ENCODE peak calls at places on chromosomes 2 and 18, in five cellular contexts. One of them, this sample, is unnamed.

GRCh38 chr2:220553150-220553549 is 925.7 kb downstream of the SLC4A3 start:
- DNase-seq in neuronal stem cell: no peak
- DNase-seq in IMR-90: peak; percentile 59
- DNase-seq in mesendoderm: no peak
- DNase-seq in mesenchymal stem cell: peak; percentile 40
- DNase-seq in this sample: no peak

GRCh38 chr2:113977660-113978523 is 88.0 kb downstream of the ACTR3 start:
- DNase-seq in neuronal stem cell: peak; percentile 18
- DNase-seq in mesenchymal stem cell: peak; percentile 60
- DNase-seq in IMR-90: peak; percentile 72
- DNase-seq in mesendoderm: peak; percentile 74
- DNase-seq in this sample: no peak

GRCh38 chr18:34909637-34910364 is 131.4 kb upstream of the MAPRE2 start:
- DNase-seq in IMR-90: peak; percentile 69
- DNase-seq in mesenchymal stem cell: peak; percentile 68
- DNase-seq in neuronal stem cell: no peak
- DNase-seq in mesendoderm: no peak
- DNase-seq in this sample: no peak

GRCh38 chr2:175309799-175310198 is 128.3 kb upstream of the ATP5MC3 start:
- DNase-seq in mesenchymal stem cell: peak; percentile 25
- DNase-seq in mesendoderm: peak; percentile 65
- DNase-seq in IMR-90: peak; percentile 10
- DNase-seq in neuronal stem cell: no peak
- DNase-seq in this sample: peak; percentile 70

GRCh38 chr2:239910404-239910803 is 114.7 kb downstream of the NDUFA10 start:
- DNase-seq in neuronal stem cell: no peak
- DNase-seq in mesenchymal stem cell: no peak
- DNase-seq in mesendoderm: no peak
- DNase-seq in IMR-90: no peak
- DNase-seq in this sample: peak; percentile 7

GRCh38 chr2:10876963-10877362 is 34.8 kb upstream of the KCNF1 start:
- DNase-seq in mesenchymal stem cell: no peak
- DNase-seq in neuronal stem cell: no peak
- DNase-seq in IMR-90: no peak
- DNase-seq in mesendoderm: no peak
- DNase-seq in this sample: no peak

GRCh38 chr2:61853848-61854434 is at the start of gene FAM161A:
- DNase-seq in neuronal stem cell: peak; percentile 87
- DNase-seq in IMR-90: peak; percentile 77
- DNase-seq in mesendoderm: peak; percentile 92
- DNase-seq in mesenchymal stem cell: peak; percentile 90
- DNase-seq in this sample: peak; percentile 89

GRCh38 chr2:105627530-105627929 is 117.2 kb upstream of the NCK2 start:
- DNase-seq in IMR-90: no peak
- DNase-seq in mesendoderm: no peak
- DNase-seq in mesenchymal stem cell: no peak
- DNase-seq in neuronal stem cell: no peak
- DNase-seq in this sample: no peak

GRCh38 chr2:240419321-240419720 is 16.1 kb upstream of the GPC1 start:
- DNase-seq in mesenchymal stem cell: no peak
- DNase-seq in neuronal stem cell: no peak
- DNase-seq in IMR-90: no peak
- DNase-seq in mesendoderm: no peak
- DNase-seq in this sample: no peak

GRCh38 chr2:231483398-231484329 is 19.4 kb upstream of the NCL start:
- DNase-seq in IMR-90: no peak
- DNase-seq in neuronal stem cell: no peak
- DNase-seq in mesendoderm: no peak
- DNase-seq in mesenchymal stem cell: no peak
- DNase-seq in this sample: peak; percentile 64

GRCh38 chr2:239025081-239025801 is 177.4 kb downstream of the TWIST2 start:
- DNase-seq in mesendoderm: no peak
- DNase-seq in IMR-90: peak; percentile 37
- DNase-seq in mesenchymal stem cell: peak; percentile 2
- DNase-seq in neuronal stem cell: no peak
- DNase-seq in this sample: no peak

GRCh38 chr2:119910566-119910965 is 102.3 kb upstream of the EPB41L5 start:
- DNase-seq in mesendoderm: peak; percentile 2
- DNase-seq in neuronal stem cell: no peak
- DNase-seq in IMR-90: no peak
- DNase-seq in mesenchymal stem cell: no peak
- DNase-seq in this sample: no peak

GRCh38 chr2:29196792-29197788 is 81.9 kb downstream of the CLIP4 start:
- DNase-seq in mesenchymal stem cell: peak; percentile 60
- DNase-seq in mesendoderm: peak; percentile 77
- DNase-seq in neuronal stem cell: peak; percentile 72
- DNase-seq in IMR-90: peak; percentile 47
- DNase-seq in this sample: peak; percentile 73

GRCh38 chr2:30445266-30445821 is 1.7 kb upstream of the LCLAT1 start:
- DNase-seq in mesendoderm: no peak
- DNase-seq in IMR-90: no peak
- DNase-seq in mesenchymal stem cell: no peak
- DNase-seq in neuronal stem cell: no peak
- DNase-seq in this sample: no peak

GRCh38 chr2:45836740-45837139 is 185.3 kb downstream of the PRKCE start:
- DNase-seq in mesendoderm: no peak
- DNase-seq in neuronal stem cell: no peak
- DNase-seq in mesenchymal stem cell: no peak
- DNase-seq in IMR-90: no peak
- DNase-seq in this sample: no peak

GRCh38 chr18:457120-457519 is 43.4 kb downstream of the COLEC12 start:
- DNase-seq in mesendoderm: peak; percentile 64
- DNase-seq in IMR-90: peak; percentile 70
- DNase-seq in mesenchymal stem cell: peak; percentile 79
- DNase-seq in neuronal stem cell: no peak
- DNase-seq in this sample: no peak

GRCh38 chr2:86275384-86275799 is 62.0 kb downstream of the REEP1 start:
- DNase-seq in neuronal stem cell: no peak
- DNase-seq in mesendoderm: no peak
- DNase-seq in IMR-90: no peak
- DNase-seq in mesenchymal stem cell: no peak
- DNase-seq in this sample: no peak

GRCh38 chr2:30232027-30232800 is 880 bp downstream of the LBH start:
- DNase-seq in IMR-90: peak; percentile 47
- DNase-seq in neuronal stem cell: peak; percentile 44
- DNase-seq in mesenchymal stem cell: peak; percentile 73
- DNase-seq in mesendoderm: peak; percentile 72
- DNase-seq in this sample: peak; percentile 85

GRCh38 chr2:138275292-138275690 is 226.3 kb upstream of the SPOPL start:
- DNase-seq in IMR-90: no peak
- DNase-seq in mesenchymal stem cell: no peak
- DNase-seq in neuronal stem cell: no peak
- DNase-seq in mesendoderm: peak; percentile 95
- DNase-seq in this sample: no peak

GRCh38 chr2:75146221-75146902 is 53.0 kb downstream of the TACR1 start:
- DNase-seq in neuronal stem cell: no peak
- DNase-seq in IMR-90: no peak
- DNase-seq in mesenchymal stem cell: no peak
- DNase-seq in mesendoderm: no peak
- DNase-seq in this sample: no peak

GRCh38 chr2:186883666-186884065 is 34.7 kb upstream of the ZSWIM2 start:
- DNase-seq in mesenchymal stem cell: peak; percentile 40
- DNase-seq in mesendoderm: no peak
- DNase-seq in IMR-90: no peak
- DNase-seq in neuronal stem cell: no peak
- DNase-seq in this sample: no peak

GRCh38 chr2:110748489-110748867 is 16.1 kb downstream of the ACOXL start:
- DNase-seq in mesenchymal stem cell: no peak
- DNase-seq in mesendoderm: no peak
- DNase-seq in IMR-90: peak; percentile 11
- DNase-seq in neuronal stem cell: no peak
- DNase-seq in this sample: no peak

GRCh38 chr18:52484977-52485376 is 145.0 kb downstream of the DCC start:
- DNase-seq in mesenchymal stem cell: no peak
- DNase-seq in IMR-90: no peak
- DNase-seq in neuronal stem cell: no peak
- DNase-seq in mesendoderm: no peak
- DNase-seq in this sample: no peak

GRCh38 chr2:241199286-241199685 is 10.8 kb downstream of the ANO7 start:
- DNase-seq in mesendoderm: no peak
- DNase-seq in IMR-90: no peak
- DNase-seq in mesenchymal stem cell: no peak
- DNase-seq in neuronal stem cell: no peak
- DNase-seq in this sample: no peak

GRCh38 chr2:234714711-234715110 is 217.8 kb upstream of the ARL4C start:
- DNase-seq in IMR-90: no peak
- DNase-seq in neuronal stem cell: no peak
- DNase-seq in mesendoderm: no peak
- DNase-seq in mesenchymal stem cell: no peak
- DNase-seq in this sample: no peak

GRCh38 chr2:181153886-181154285 is 173.5 kb downstream of the UBE2E3 start:
- DNase-seq in neuronal stem cell: no peak
- DNase-seq in mesenchymal stem cell: no peak
- DNase-seq in IMR-90: no peak
- DNase-seq in mesendoderm: no peak
- DNase-seq in this sample: no peak

GRCh38 chr2:81194176-81194575 is 889.6 kb upstream of the LRRTM1 start:
- DNase-seq in IMR-90: no peak
- DNase-seq in mesendoderm: no peak
- DNase-seq in neuronal stem cell: no peak
- DNase-seq in mesenchymal stem cell: no peak
- DNase-seq in this sample: no peak

GRCh38 chr2:238562446-238562845 is 135.7 kb downstream of the ASB1 start:
- DNase-seq in neuronal stem cell: no peak
- DNase-seq in mesendoderm: no peak
- DNase-seq in IMR-90: no peak
- DNase-seq in mesenchymal stem cell: no peak
- DNase-seq in this sample: no peak

GRCh38 chr18:10705291-10705690 is 179.5 kb downstream of the NAPG start:
- DNase-seq in mesenchymal stem cell: no peak
- DNase-seq in mesendoderm: no peak
- DNase-seq in IMR-90: no peak
- DNase-seq in neuronal stem cell: no peak
- DNase-seq in this sample: no peak

GRCh38 chr2:129813404-129813803 is 166.1 kb upstream of the RAB6C start:
- DNase-seq in mesendoderm: peak; percentile 56
- DNase-seq in mesenchymal stem cell: no peak
- DNase-seq in neuronal stem cell: no peak
- DNase-seq in IMR-90: no peak
- DNase-seq in this sample: no peak

GRCh38 chr18:63236417-63236816 is 83.2 kb downstream of the BCL2 start:
- DNase-seq in mesendoderm: no peak
- DNase-seq in mesenchymal stem cell: no peak
- DNase-seq in neuronal stem cell: no peak
- DNase-seq in IMR-90: no peak
- DNase-seq in this sample: no peak

GRCh38 chr2:11752906-11753305 is 6.5 kb downstream of the LPIN1 start:
- DNase-seq in mesenchymal stem cell: no peak
- DNase-seq in neuronal stem cell: no peak
- DNase-seq in mesendoderm: no peak
- DNase-seq in IMR-90: no peak
- DNase-seq in this sample: no peak

GRCh38 chr18:23501626-23502025 is 1.7 kb upstream of the RMC1 start:
- DNase-seq in mesenchymal stem cell: no peak
- DNase-seq in mesendoderm: no peak
- DNase-seq in IMR-90: no peak
- DNase-seq in neuronal stem cell: no peak
- DNase-seq in this sample: no peak

GRCh38 chr2:144533221-144533620 is 13.3 kb upstream of the ZEB2 start:
- DNase-seq in neuronal stem cell: no peak
- DNase-seq in mesenchymal stem cell: no peak
- DNase-seq in mesendoderm: no peak
- DNase-seq in IMR-90: no peak
- DNase-seq in this sample: no peak
- H2AK5ac ChIP-seq in neuronal stem cell: no peak overlapping the region
- H2AK5ac ChIP-seq in mesenchymal stem cell: no peak overlapping the region
- H2AK5ac ChIP-seq in mesendoderm: no peak overlapping the region
- H2AK5ac ChIP-seq in IMR-90: no peak overlapping the region
- H2AK5ac ChIP-seq in this sample: no peak overlapping the region

GRCh38 chr2:41972819-41973218 is 75.0 kb upstream of the PKDCC start:
- DNase-seq in mesendoderm: no peak
- DNase-seq in IMR-90: no peak
- DNase-seq in neuronal stem cell: no peak
- DNase-seq in mesenchymal stem cell: no peak
- DNase-seq in this sample: no peak

GRCh38 chr2:41973871-41974270 is 74.0 kb upstream of the PKDCC start:
- DNase-seq in IMR-90: no peak
- DNase-seq in neuronal stem cell: no peak
- DNase-seq in mesenchymal stem cell: no peak
- DNase-seq in mesendoderm: no peak
- DNase-seq in this sample: no peak

GRCh38 chr2:41972179-41972578 is 75.6 kb upstream of the PKDCC start:
- DNase-seq in mesendoderm: no peak
- DNase-seq in neuronal stem cell: no peak
- DNase-seq in mesenchymal stem cell: no peak
- DNase-seq in IMR-90: peak; percentile 54
- DNase-seq in this sample: no peak

GRCh38 chr2:41968182-41968578 is 79.6 kb upstream of the PKDCC start:
- DNase-seq in mesenchymal stem cell: no peak
- DNase-seq in neuronal stem cell: no peak
- DNase-seq in IMR-90: no peak
- DNase-seq in mesendoderm: no peak
- DNase-seq in this sample: no peak

GRCh38 chr2:41970898-41971660 is 76.7 kb upstream of the PKDCC start:
- DNase-seq in neuronal stem cell: no peak
- DNase-seq in mesenchymal stem cell: no peak
- DNase-seq in IMR-90: peak; percentile 12
- DNase-seq in mesendoderm: no peak
- DNase-seq in this sample: no peak
- H2AK5ac ChIP-seq in neuronal stem cell: peak overlapping the region; percentile 86
- H2AK5ac ChIP-seq in mesenchymal stem cell: peak overlapping the region; percentile 71
- H2AK5ac ChIP-seq in IMR-90: peak overlapping the region; percentile 7
- H2AK5ac ChIP-seq in mesendoderm: no peak overlapping the region
- H2AK5ac ChIP-seq in this sample: no peak overlapping the region

GRCh38 chr2:159904565-159905281 is 106.7 kb upstream of the CD302 start:
- DNase-seq in mesendoderm: peak; percentile 81
- DNase-seq in mesenchymal stem cell: no peak
- DNase-seq in IMR-90: no peak
- DNase-seq in neuronal stem cell: no peak
- DNase-seq in this sample: peak; percentile 94
- H2AK5ac ChIP-seq in mesendoderm: no peak within 1 kb of the TSS
- H2AK5ac ChIP-seq in mesenchymal stem cell: no peak within 1 kb of the TSS
- H2AK5ac ChIP-seq in IMR-90: no peak within 1 kb of the TSS
- H2AK5ac ChIP-seq in neuronal stem cell: peak within 1 kb of the TSS; percentile 29
- H2AK5ac ChIP-seq in this sample: no peak within 1 kb of the TSS

GRCh38 chr2:217709496-217710217 is 293.1 kb downstream of the TNS1 start:
- DNase-seq in IMR-90: no peak
- DNase-seq in mesendoderm: no peak
- DNase-seq in mesenchymal stem cell: no peak
- DNase-seq in neuronal stem cell: no peak
- DNase-seq in this sample: no peak

GRCh38 chr2:217710218-217710565 is 292.6 kb downstream of the TNS1 start:
- DNase-seq in mesendoderm: peak; percentile 69
- DNase-seq in mesenchymal stem cell: peak; percentile 41
- DNase-seq in neuronal stem cell: no peak
- DNase-seq in IMR-90: peak; percentile 86
- DNase-seq in this sample: no peak

GRCh38 chr2:217713395-217714267 is 289.2 kb downstream of the TNS1 start:
- DNase-seq in mesenchymal stem cell: peak; percentile 75
- DNase-seq in mesendoderm: peak; percentile 83
- DNase-seq in IMR-90: peak; percentile 72
- DNase-seq in neuronal stem cell: peak; percentile 79
- DNase-seq in this sample: peak; percentile 84

GRCh38 chr2:217712431-217712830 is 290.4 kb downstream of the TNS1 start:
- DNase-seq in mesenchymal stem cell: no peak
- DNase-seq in IMR-90: no peak
- DNase-seq in mesendoderm: no peak
- DNase-seq in neuronal stem cell: no peak
- DNase-seq in this sample: no peak

GRCh38 chr2:217711236-217711635 is 291.6 kb downstream of the TNS1 start:
- DNase-seq in IMR-90: peak; percentile 92
- DNase-seq in mesendoderm: no peak
- DNase-seq in mesenchymal stem cell: peak; percentile 73
- DNase-seq in neuronal stem cell: no peak
- DNase-seq in this sample: no peak
- H2AK5ac ChIP-seq in IMR-90: peak overlapping the region; percentile 67
- H2AK5ac ChIP-seq in mesendoderm: no peak overlapping the region
- H2AK5ac ChIP-seq in mesenchymal stem cell: no peak overlapping the region
- H2AK5ac ChIP-seq in neuronal stem cell: no peak overlapping the region
- H2AK5ac ChIP-seq in this sample: no peak overlapping the region